ENCODE peak calls at places on chromosomes 7 and 10, in four cellular contexts. Q is aorta, Z is neural progenitor cell, U is lower lobe of right lung. O is an unnamed sample.

GRCh38 chr10:114694735-114695134 is 36.7 kb upstream of the ABLIM1 start:
- DNase-seq in Q (no peak), Z (peak; percentile 71), U (no peak), O (no peak)

GRCh38 chr10:33302188-33302829 is 32.2 kb downstream of the NRP1 start:
- DNase-seq in Q (no peak), Z (no peak), U (no peak), O (no peak)

GRCh38 chr7:70706204-70706603 is 425.7 kb upstream of the GALNT17 start:
- DNase-seq in Q (no peak), Z (no peak), U (no peak), O (no peak)

GRCh38 chr7:33062023-33062781 is at the start of gene NT5C3A:
- DNase-seq in Q (peak; percentile 53), Z (peak; percentile 71), U (no peak), O (peak; percentile 24)

GRCh38 chr10:101097881-101098280 is 33.2 kb upstream of the TLX1 start:
- DNase-seq in Q (no peak), Z (no peak), U (no peak), O (no peak)

GRCh38 chr10:71033396-71033980 is 145.1 kb upstream of the PCBD1 start:
- DNase-seq in Q (no peak), Z (no peak), U (no peak), O (no peak)

GRCh38 chr10:44009891-44010290 is 361.2 kb upstream of the ZNF32 start:
- DNase-seq in Q (no peak), Z (no peak), U (no peak), O (no peak)

GRCh38 chr7:132518102-132518838 is 58.0 kb downstream of the PLXNA4 start:
- DNase-seq in Q (no peak), Z (peak; percentile 49), U (no peak), O (no peak)

GRCh38 chr10:116692225-116692624 is 50.1 kb downstream of the HSPA12A start:
- DNase-seq in Q (no peak), Z (no peak), U (no peak), O (no peak)
- H3K27ac ChIP-seq in Q (peak overlapping the region; percentile 23), Z (no peak overlapping the region), U (no peak overlapping the region), O (no peak overlapping the region)

DNA sequence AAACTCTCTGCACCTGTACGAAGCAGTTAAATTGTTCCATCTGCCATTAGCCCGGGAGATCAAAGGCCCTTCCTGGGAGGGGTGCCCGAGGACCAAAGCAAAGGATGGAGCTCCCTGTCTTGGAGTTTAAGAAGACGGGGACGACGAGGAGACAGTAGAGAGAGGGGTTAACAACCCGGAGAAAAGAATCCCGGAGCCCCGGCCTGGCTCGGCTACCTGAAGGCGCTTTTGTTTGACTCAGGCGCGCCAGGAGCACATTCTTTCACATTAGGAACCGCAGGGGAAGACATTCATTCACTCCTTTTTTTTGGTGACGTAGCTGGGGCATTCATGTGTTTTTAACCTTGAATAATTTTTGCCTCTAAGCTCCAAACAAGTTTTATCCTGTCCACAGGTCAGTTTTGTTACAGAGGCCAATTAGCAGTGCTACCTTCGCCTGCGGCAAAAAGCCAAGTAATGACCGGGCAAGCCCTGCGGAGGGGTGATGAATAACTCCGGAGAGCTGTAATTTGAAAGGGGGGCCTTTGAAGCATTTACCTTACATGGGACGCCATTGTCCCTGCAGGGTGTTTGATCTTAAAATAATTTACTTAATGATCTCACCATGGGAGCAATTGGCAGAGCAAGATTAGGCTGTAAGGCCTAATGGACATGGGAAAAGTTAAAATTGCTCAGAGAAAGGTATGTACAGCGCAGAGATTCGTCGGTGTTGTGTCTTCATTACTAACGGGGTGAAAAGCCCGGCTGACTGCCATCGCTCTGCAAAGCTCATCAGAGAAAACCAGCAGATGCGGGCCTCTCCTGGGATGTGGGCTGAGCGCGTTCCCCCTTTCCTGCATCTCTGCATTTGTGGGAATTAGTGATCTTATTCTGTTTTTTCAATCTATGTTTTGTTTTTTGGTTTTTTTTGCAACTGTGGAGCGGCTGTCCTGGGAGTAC is 257.9 kb upstream of the SP4 start:
- DNase-seq in Q (no peak), Z (peak; percentile 91), U (no peak), O (no peak)
- H3K4me3 ChIP-seq in Q (no peak overlapping the region), Z (peak overlapping the region; percentile 40), U (no peak overlapping the region), O (no peak overlapping the region)

GRCh38 chr7:112296416-112296815 is 89.9 kb downstream of the ZNF277 start:
- DNase-seq in Q (no peak), Z (no peak), U (no peak), O (no peak)
- H3K4me1 ChIP-seq in Q (peaks cover 1% of the 10 kb centered on the region), Z (no peaks in the 10 kb centered on the region), U (no peaks in the 10 kb centered on the region), O (no peaks in the 10 kb centered on the region)

GRCh38 chr7:254337-255037 is 35.5 kb upstream of the FOXL3 start:
- DNase-seq in Q (peak; percentile 26), Z (no peak), U (peak; percentile 31), O (no peak)

GRCh38 chr7:252216-252965 is 37.6 kb upstream of the FOXL3 start:
- DNase-seq in Q (no peak), Z (no peak), U (no peak), O (no peak)

GRCh38 chr7:251446-252175 is 38.4 kb upstream of the FOXL3 start:
- DNase-seq in Q (no peak), Z (no peak), U (no peak), O (no peak)

GRCh38 chr7:253491-254336 is 36.3 kb upstream of the FOXL3 start:
- DNase-seq in Q (peak; percentile 27), Z (no peak), U (no peak), O (no peak)

GRCh38 chr7:252981-253380 is 37.0 kb upstream of the FOXL3 start:
- DNase-seq in Q (no peak), Z (no peak), U (no peak), O (no peak)
- H3K27ac ChIP-seq in Q (no peak overlapping the region), Z (no peak overlapping the region), U (no peak overlapping the region), O (no peak overlapping the region)

DNA sequence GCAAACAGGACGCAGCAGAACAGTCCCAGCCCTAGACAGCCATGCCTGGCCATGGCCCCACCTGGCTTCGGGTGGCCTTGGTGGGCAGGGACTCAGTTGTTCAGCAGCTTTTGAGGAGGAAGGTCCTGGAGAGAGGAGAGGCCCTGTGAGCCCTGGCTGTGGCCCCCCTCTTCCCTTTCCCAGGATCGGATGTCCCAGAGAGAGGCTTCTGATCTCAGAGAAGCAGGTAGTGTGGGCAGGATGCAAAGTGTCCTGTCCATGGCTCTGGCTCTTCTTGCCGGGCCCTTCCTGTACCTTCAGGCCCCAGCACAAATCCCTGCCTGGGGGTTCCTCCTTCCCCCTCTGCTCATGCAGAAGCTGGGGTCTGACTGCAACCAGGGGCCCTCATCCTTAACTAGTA is 1.6 kb downstream of the PRRT4 start:
- DNase-seq in Q (no peak), Z (no peak), U (no peak), O (no peak)
- H3K4me3 ChIP-seq in Q (no peak overlapping the region), Z (peak overlapping the region; percentile 67), U (no peak overlapping the region), O (no peak overlapping the region)

GRCh38 chr10:24885551-24885950 is 66.9 kb downstream of the PRTFDC1 start:
- DNase-seq in Q (no peak), Z (no peak), U (no peak), O (no peak)

GRCh38 chr10:24882047-24882698 is 70.2 kb downstream of the PRTFDC1 start:
- DNase-seq in Q (no peak), Z (no peak), U (no peak), O (peak; percentile 63)

GRCh38 chr10:24884316-24884715 is 68.1 kb downstream of the PRTFDC1 start:
- DNase-seq in Q (no peak), Z (no peak), U (no peak), O (no peak)

GRCh38 chr10:24886281-24886680 is 66.1 kb downstream of the PRTFDC1 start:
- DNase-seq in Q (no peak), Z (no peak), U (no peak), O (no peak)

GRCh38 chr10:24884793-24885192 is 67.6 kb downstream of the PRTFDC1 start:
- DNase-seq in Q (no peak), Z (no peak), U (no peak), O (no peak)
- H3K4me1 ChIP-seq in Q (no peaks in the 10 kb centered on the region), Z (peaks cover 13% of the 10 kb centered on the region), U (peaks cover 12% of the 10 kb centered on the region), O (peaks cover 28% of the 10 kb centered on the region)

GRCh38 chr7:112449353-112449752 is 907 bp upstream of the IFRD1 start:
- DNase-seq in Q (peak; percentile 38), Z (no peak), U (no peak), O (no peak)
- H3K27ac ChIP-seq in Q (no peak overlapping the region), Z (no peak overlapping the region), U (peak overlapping the region; percentile 97), O (peak overlapping the region; percentile 96)

GRCh38 chr7:117133125-117133524 is 179.8 kb downstream of the ST7 start:
- DNase-seq in Q (no peak), Z (no peak), U (no peak), O (no peak)
- H3K4me3 ChIP-seq in Q (no peak overlapping the region), Z (no peak overlapping the region), U (no peak overlapping the region), O (no peak overlapping the region)

O was measured in naive thymus-derived CD4-positive, alpha-beta T cell.